ENCODE peak calls at places on chromosomes 5 and 9, in six cellular contexts. A is colonic mucosa, L is GM23248, U is SJSA1, Y is H7, V is GM12865. P is an unnamed sample.

GRCh38 chr5:126676195-126676624 is 75.5 kb downstream of the PHAX start:
- DNase-seq in L (peak), A (peak), V (peak), Y (peak), U (peak), P (peak)

GRCh38 chr9:135149876-135150275 is 62.4 kb downstream of the OLFM1 start:
- DNase-seq in U (no peak), Y (no peak), L (no peak), V (no peak), A (no peak), P (no peak)

GRCh38 chr5:13695076-13695712 is 249.3 kb downstream of the DNAH5 start:
- DNase-seq in V (no peak), A (no peak), Y (no peak), L (peak), U (no peak), P (no peak)

GRCh38 chr5:134642931-134643530 is 5.6 kb upstream of the SEC24A start:
- DNase-seq in Y (no peak), A (no peak), L (peak), U (no peak), V (peak), P (no peak)

GRCh38 chr5:172283862-172284274 is 304 bp upstream of the UBTD2 start:
- DNase-seq in Y (peak), U (peak), V (peak), L (peak), A (peak), P (peak)

GRCh38 chr5:132883261-132883834 is 9.9 kb downstream of the LEAP2 start:
- DNase-seq in V (peak), A (peak), Y (no peak), U (peak), L (peak), P (peak)

GRCh38 chr5:75566710-75567309 is 44.4 kb upstream of the ANKDD1B start:
- DNase-seq in Y (no peak), V (peak), L (peak), U (peak), A (no peak), P (peak)

GRCh38 chr5:139273572-139274264 is 19.8 kb upstream of the MATR3 start:
- DNase-seq in U (peak), Y (peak), L (peak), V (peak), A (peak), P (peak)

GRCh38 chr5:166561759-166562158 is 1729.7 kb upstream of the WWC1 start:
- DNase-seq in V (no peak), A (no peak), Y (no peak), L (no peak), U (no peak), P (no peak)

GRCh38 chr5:1448511-1449011 is 3.3 kb upstream of the SLC6A3 start:
- DNase-seq in Y (peak), U (no peak), A (no peak), V (no peak), L (no peak), P (no peak)

GRCh38 chr9:126235844-126236243 is 90.8 kb upstream of the MVB12B start:
- DNase-seq in L (no peak), A (no peak), V (no peak), U (no peak), Y (no peak), P (no peak)

GRCh38 chr5:57780306-57780958 is 297.8 kb upstream of the ACTBL2 start:
- DNase-seq in Y (no peak), L (no peak), U (peak), A (no peak), V (no peak), P (no peak)

GRCh38 chr5:153835891-153836515 is 202.7 kb downstream of the FAM114A2 start:
- DNase-seq in A (no peak), V (no peak), L (peak), U (no peak), Y (no peak), P (no peak)

GRCh38 chr9:5442400-5443011 is 4.8 kb upstream of the PLGRKT start:
- DNase-seq in A (peak), U (peak), Y (peak), L (peak), V (peak), P (peak)

GRCh38 chr9:98867434-98868168 is 60.1 kb downstream of the GALNT12 start:
- DNase-seq in L (peak), V (no peak), Y (no peak), U (peak), A (peak), P (peak)

GRCh38 chr5:157544623-157544989 is 31.0 kb downstream of the ADAM19 start:
- DNase-seq in L (no peak), V (peak), Y (no peak), U (no peak), A (no peak), P (no peak)

GRCh38 chr9:127104465-127105311 is 17.7 kb downstream of the ANGPTL2 start:
- DNase-seq in U (no peak), L (peak), A (no peak), Y (no peak), V (no peak), P (no peak)

GRCh38 chr5:160089549-160089948 is 29.7 kb downstream of the PWWP2A start:
- DNase-seq in Y (no peak), U (no peak), L (no peak), V (no peak), A (no peak), P (no peak)
- H3K4me3 ChIP-seq in Y (no peak), U (no peak), L (no peak), V (no peak), A (no peak), P (no peak)

GRCh38 chr5:11171236-11171635 is 410.2 kb upstream of the DAP start:
- DNase-seq in L (no peak), Y (no peak), U (no peak), A (no peak), V (no peak), P (no peak)
- H3K4me3 ChIP-seq in L (no peak), Y (no peak), U (no peak), A (no peak), V (no peak), P (no peak)

GRCh38 chr9:35905912-35906679 is at the start of gene HRCT1:
- DNase-seq in Y (no peak), U (peak), A (peak), V (no peak), L (peak), P (peak)

GRCh38 chr9:35904966-35905781 is 828 bp upstream of the HRCT1 start:
- DNase-seq in Y (no peak), L (peak), V (no peak), A (peak), U (no peak), P (peak)

GRCh38 chr9:35907732-35908483 is 1.4 kb upstream of the SPAAR start:
- DNase-seq in V (no peak), A (peak), Y (peak), U (peak), L (peak), P (peak)

GRCh38 chr9:35908484-35909125 is 685 bp upstream of the SPAAR start:
- DNase-seq in U (peak), L (peak), A (no peak), V (no peak), Y (peak), P (no peak)

GRCh38 chr9:35906923-35907699 is 1.1 kb downstream of the HRCT1 start:
- DNase-seq in Y (peak), U (peak), A (no peak), V (no peak), L (peak), P (peak)
- H3K4me3 ChIP-seq in Y (no peak), U (no peak), A (peak), V (no peak), L (peak), P (peak)

GRCh38 chr5:147801461-147801860 is 18.9 kb upstream of the JAKMIP2 start:
- DNase-seq in A (no peak), U (no peak), V (no peak), Y (no peak), L (no peak), P (no peak)
- H3K4me3 ChIP-seq in A (no peak), U (no peak), V (no peak), Y (no peak), L (no peak), P (no peak)

GRCh38 chr9:129885018-129885669 is 49.9 kb downstream of the USP20 start:
- DNase-seq in U (no peak), V (peak), A (peak), L (peak), Y (peak), P (no peak)
- H3K4me3 ChIP-seq in U (no peak), V (peak), A (peak), L (peak), Y (peak), P (peak)

GRCh38 chr5:3593771-3594513 is 1.7 kb upstream of the IRX1 start:
- DNase-seq in A (no peak), V (no peak), L (peak), Y (peak), U (no peak), P (no peak)

GRCh38 chr5:3596261-3596825 is 711 bp downstream of the IRX1 start:
- DNase-seq in A (no peak), Y (peak), V (no peak), U (no peak), L (peak), P (peak)

GRCh38 chr5:3592298-3592697 is 3.3 kb upstream of the IRX1 start:
- DNase-seq in A (no peak), Y (peak), V (no peak), L (no peak), U (no peak), P (no peak)

GRCh38 chr5:3595102-3595961 is at the start of gene IRX1:
- DNase-seq in A (no peak), U (no peak), V (no peak), L (peak), Y (peak), P (peak)

GRCh38 chr5:3594514-3595101 is 1.0 kb upstream of the IRX1 start:
- DNase-seq in Y (peak), V (no peak), A (no peak), U (no peak), L (peak), P (no peak)
- H3K4me3 ChIP-seq in Y (peak), V (no peak), A (no peak), U (no peak), L (peak), P (no peak)

P was measured in SJCRH30.